ENCODE peak calls at places on chromosomes 4 and X, in seven cellular contexts. J, M, Q, W, X, L and V are unnamed samples.

GRCh38 chr4:153233761-153234371 is 29.6 kb downstream of the TRIM2 start:
- DNase-seq in J (no peak), M (peak; percentile 33), Q (no peak), W (no peak), X (peak; percentile 95), L (no peak), V (peak; percentile 90)

GRCh38 chr4:38055566-38055965 is 95.4 kb downstream of the PTTG2 start:
- DNase-seq in J (no peak), M (no peak), Q (no peak), W (no peak), X (no peak), L (peak; percentile 37), V (no peak)

GRCh38 chr4:41477200-41477910 is 60.6 kb upstream of the LIMCH1 start:
- DNase-seq in J (no peak), M (no peak), Q (peak; percentile 28), W (no peak), X (no peak), L (no peak), V (no peak)

GRCh38 chr4:131091896-131092295 is 1995.9 kb downstream of the C4orf33 start:
- DNase-seq in J (peak; percentile 79), M (peak; percentile 53), Q (peak; percentile 57), W (peak; percentile 41), X (peak; percentile 21), L (peak; percentile 1), V (peak; percentile 64)

GRCh38 chr4:82746705-82747567 is 51.7 kb downstream of the SCD5 start:
- DNase-seq in J (no peak), M (peak; percentile 20), Q (no peak), W (no peak), X (no peak), L (no peak), V (no peak)

GRCh38 chr4:8030121-8030781 is 90.6 kb upstream of the AFAP1 start:
- DNase-seq in J (no peak), M (no peak), Q (no peak), W (no peak), X (no peak), L (no peak), V (no peak)

GRCh38 chrX:17414839-17415238 is 39.8 kb downstream of the NHS start:
- DNase-seq in J (no peak), M (peak; percentile 40), Q (peak; percentile 16), W (no peak), X (no peak), L (no peak), V (no peak)

GRCh38 chr4:12852338-12853307 is 631.5 kb downstream of the RAB28 start:
- DNase-seq in J (peak; percentile 77), M (peak; percentile 83), Q (peak; percentile 73), W (peak; percentile 44), X (peak; percentile 81), L (peak; percentile 32), V (peak; percentile 73)

GRCh38 chrX:123425904-123426303 is 241.8 kb downstream of the GRIA3 start:
- DNase-seq in J (no peak), M (no peak), Q (no peak), W (no peak), X (peak; percentile 69), L (no peak), V (peak; percentile 81)

GRCh38 chr4:173273956-173274355 is 60.2 kb downstream of the HMGB2 start:
- DNase-seq in J (no peak), M (no peak), Q (no peak), W (no peak), X (no peak), L (no peak), V (no peak)

GRCh38 chr4:173275150-173275549 is 59.0 kb downstream of the HMGB2 start:
- DNase-seq in J (no peak), M (no peak), Q (no peak), W (no peak), X (no peak), L (no peak), V (no peak)

GRCh38 chr4:173274744-173275143 is 59.4 kb downstream of the HMGB2 start:
- DNase-seq in J (no peak), M (no peak), Q (no peak), W (no peak), X (no peak), L (no peak), V (no peak)

GRCh38 chr4:173272314-173272713 is 61.8 kb downstream of the HMGB2 start:
- DNase-seq in J (no peak), M (no peak), Q (no peak), W (no peak), X (no peak), L (no peak), V (no peak)

GRCh38 chr4:173272987-173273386 is 61.2 kb downstream of the HMGB2 start:
- DNase-seq in J (no peak), M (no peak), Q (no peak), W (no peak), X (peak; percentile 35), L (no peak), V (no peak)
- H3K4me2 ChIP-seq in J (no peak overlapping the region), M (no peak overlapping the region), Q (no peak overlapping the region), W (no peak overlapping the region), X (no peak overlapping the region), L (no peak overlapping the region), V (no peak overlapping the region)

DNA sequence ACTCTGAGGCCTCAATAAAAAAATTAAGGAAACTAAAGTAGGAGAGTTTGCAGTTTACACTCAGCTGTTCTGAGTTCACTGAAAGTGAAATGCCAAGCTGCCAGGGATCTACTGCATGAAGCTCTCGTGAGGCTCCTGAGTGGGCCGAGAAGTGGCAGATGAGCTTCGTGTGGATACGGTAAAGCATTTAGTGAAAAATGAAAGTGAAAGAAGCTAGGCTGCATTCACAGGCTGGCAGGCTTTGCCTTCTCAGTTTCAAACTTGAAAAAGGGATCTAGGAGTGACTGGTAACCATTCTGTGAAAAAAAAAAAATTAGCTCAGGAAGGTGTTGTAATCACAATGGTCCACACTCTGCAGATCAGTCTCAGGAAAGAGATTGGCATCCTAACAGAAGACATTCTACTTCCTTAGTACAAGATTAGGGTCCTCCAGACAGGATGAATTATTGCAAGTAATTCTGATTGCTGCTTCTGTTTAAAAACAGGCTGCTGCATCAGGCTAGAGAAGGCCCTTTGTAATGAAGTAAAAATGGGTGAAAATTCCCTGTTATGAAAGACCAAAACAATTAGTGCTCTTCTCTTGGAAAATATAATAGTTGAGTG is 679.9 kb downstream of the RPA4 start:
- DNase-seq in J (peak; percentile 92), M (peak; percentile 55), Q (no peak), W (peak; percentile 52), X (peak; percentile 78), L (no peak), V (peak; percentile 11)
- H3K27ac ChIP-seq in J (peak overlapping the region; percentile 26), M (peak overlapping the region; percentile 64), Q (no peak overlapping the region), W (no peak overlapping the region), X (peak overlapping the region; percentile 53), L (no peak overlapping the region), V (no peak overlapping the region)

DNA sequence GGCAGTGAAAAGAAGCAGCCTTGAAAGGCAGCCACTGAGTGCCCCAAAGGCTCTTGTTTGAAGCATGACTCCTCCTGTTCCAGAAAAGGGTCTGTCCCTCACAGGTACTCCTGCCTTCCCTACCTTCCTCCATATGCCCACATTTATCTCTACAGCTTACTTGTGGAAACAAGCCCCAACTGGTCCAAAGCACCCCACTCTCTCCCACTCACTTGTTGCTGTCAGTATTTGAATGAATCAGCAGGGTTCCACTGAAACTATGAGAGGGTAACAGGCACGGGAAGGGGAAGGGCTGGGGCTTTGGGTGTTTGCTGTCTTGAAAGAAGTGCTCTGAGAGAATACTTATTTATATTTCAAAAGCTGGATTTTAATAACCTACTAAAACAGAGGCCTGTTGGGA is 34.9 kb downstream of the GPR143 start:
- DNase-seq in J (no peak), M (no peak), Q (no peak), W (no peak), X (no peak), L (no peak), V (no peak)
- TF ChIP-seq EZH2phosphoT487 in J (no peak), M (no peak), Q (no peak), W (no peak), X (no peak), L (no peak), V (no peak)

GRCh38 chrX:10569946-10570345 is 50.4 kb downstream of the MID1 start:
- DNase-seq in J (no peak), M (no peak), Q (no peak), W (no peak), X (peak; percentile 59), L (no peak), V (no peak)
- H3K4me2 ChIP-seq in J (no peak overlapping the region), M (no peak overlapping the region), Q (no peak overlapping the region), W (no peak overlapping the region), X (peak overlapping the region; percentile 68), L (no peak overlapping the region), V (no peak overlapping the region)

DNA sequence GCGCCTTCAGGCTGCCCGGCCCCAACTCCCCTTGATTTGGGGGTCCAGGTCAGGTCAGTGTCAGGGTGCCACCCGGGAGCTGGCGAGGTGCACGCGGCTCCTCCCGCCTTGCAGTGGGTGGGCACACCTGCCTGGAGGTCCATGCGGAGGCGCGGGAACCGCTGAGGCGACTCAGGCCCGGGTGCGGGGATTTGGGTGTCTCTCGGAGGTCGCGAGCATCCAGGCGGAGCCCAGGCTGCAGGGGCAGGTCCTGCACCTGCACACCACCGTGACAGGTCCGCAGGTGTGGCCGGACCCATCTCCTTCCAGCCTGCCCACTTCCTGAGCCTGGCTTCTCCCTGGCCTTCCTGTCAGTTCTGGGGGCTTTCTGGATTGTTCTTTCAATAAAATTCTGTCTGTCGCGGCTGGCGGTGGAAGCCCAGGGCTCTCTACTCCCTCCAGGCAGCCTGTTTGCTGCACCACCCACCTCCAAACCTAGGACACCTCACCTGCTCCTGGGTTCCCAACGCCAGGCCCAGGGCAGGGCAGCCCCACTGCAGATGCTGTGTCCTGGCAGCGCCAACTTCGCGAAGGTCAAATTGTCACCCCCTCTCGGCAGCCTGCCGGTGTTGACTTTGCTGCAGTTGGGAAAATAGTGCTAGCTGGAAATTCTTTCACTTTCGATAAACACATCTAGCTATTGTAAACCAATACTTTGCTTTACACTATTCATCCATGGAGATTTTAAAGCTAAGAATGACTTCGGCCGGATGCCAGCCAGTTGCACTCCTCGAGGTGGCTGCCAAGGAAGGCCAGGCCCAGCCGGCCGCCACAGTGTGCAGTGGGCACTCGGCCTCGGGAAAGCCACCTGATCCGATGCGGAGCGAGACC is 35.9 kb downstream of the FGFRL1 start:
- DNase-seq in J (no peak), M (no peak), Q (peak; percentile 1), W (no peak), X (no peak), L (no peak), V (no peak)
- H3K27ac ChIP-seq in J (no peak overlapping the region), M (no peak overlapping the region), Q (no peak overlapping the region), W (no peak overlapping the region), X (peak overlapping the region; percentile 28), L (peak overlapping the region; percentile 32), V (no peak overlapping the region)

DNA sequence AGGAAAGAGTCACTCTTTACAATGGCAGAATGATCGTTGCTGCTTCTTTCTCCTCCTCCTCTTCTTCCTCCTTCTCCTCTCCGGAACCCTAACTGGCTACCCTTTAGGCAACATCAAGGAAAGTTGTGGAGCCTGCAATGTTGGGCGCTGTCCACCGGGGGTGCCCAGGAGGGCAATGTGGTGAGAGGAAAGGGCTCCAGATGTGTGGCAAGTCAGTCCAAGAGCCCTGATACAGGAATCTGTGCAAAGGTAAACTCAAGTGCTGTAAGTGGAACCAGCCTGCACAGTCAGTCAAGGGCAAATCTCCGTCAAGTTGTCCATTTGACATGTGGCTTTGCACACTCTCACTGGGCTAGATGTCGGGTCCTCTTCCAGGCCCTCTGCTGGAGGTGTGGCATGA is 2.8 kb downstream of the RTL5 start:
- DNase-seq in J (no peak), M (no peak), Q (peak; percentile 34), W (no peak), X (peak; percentile 49), L (peak; percentile 49), V (peak; percentile 44)
- TF ChIP-seq EZH2phosphoT487 in J (no peak), M (no peak), Q (no peak), W (no peak), X (no peak), L (no peak), V (no peak)

GRCh38 chrX:391717-392691 is 5.3 kb upstream of the PPP2R3B start:
- DNase-seq in J (no peak), M (no peak), Q (no peak), W (no peak), X (no peak), L (no peak), V (no peak)
- H3K4me2 ChIP-seq in J (no peak overlapping the region), M (no peak overlapping the region), Q (no peak overlapping the region), W (no peak overlapping the region), X (no peak overlapping the region), L (no peak overlapping the region), V (no peak overlapping the region)